ENCODE peak calls at places on chromosomes 3 and 15, in six cellular contexts. L is K562, G is upper lobe of left lung, O is HCT116, S is HepG2, M is GM12878. W is an unnamed sample.

GRCh38 chr15:59688383-59688887 is 685 bp downstream of the BNIP2 start:
- ATAC-seq in L (peak), G (no peak), O (peak), S (peak), M (peak), W (peak)

GRCh38 chr3:53247619-53248018 is 8.2 kb downstream of the TKT start:
- ATAC-seq in L (no peak), G (no peak), O (no peak), S (no peak), M (no peak), W (no peak)

GRCh38 chr15:24764375-24765171 is 89.0 kb downstream of the NPAP1 start:
- ATAC-seq in L (no peak), G (no peak), O (no peak), S (no peak), M (no peak), W (no peak)

GRCh38 chr3:42473083-42473932 is 29.1 kb upstream of the VIPR1 start:
- ATAC-seq in L (peak), G (peak), O (no peak), S (peak), M (no peak), W (no peak)

GRCh38 chr15:34719883-34720148 is 35.0 kb downstream of the GJD2 start:
- ATAC-seq in L (no peak), G (no peak), O (no peak), S (no peak), M (no peak), W (no peak)

GRCh38 chr3:51946796-51947195 is 4.6 kb downstream of the PARP3 start:
- ATAC-seq in L (no peak), G (no peak), O (no peak), S (no peak), M (no peak), W (no peak)

GRCh38 chr3:64214002-64214696 is 11.1 kb downstream of the PRICKLE2 start:
- ATAC-seq in L (no peak), G (no peak), O (no peak), S (no peak), M (no peak), W (peak)

GRCh38 chr3:9226326-9226725 is 23.1 kb downstream of the SRGAP3 start:
- ATAC-seq in L (no peak), G (no peak), O (no peak), S (no peak), M (no peak), W (no peak)

GRCh38 chr3:4409415-4409814 is 57.7 kb downstream of the SUMF1 start:
- ATAC-seq in L (peak), G (no peak), O (no peak), S (no peak), M (peak), W (no peak)

GRCh38 chr3:72187131-72187530 is 402.2 kb upstream of the PROK2 start:
- ATAC-seq in L (peak), G (no peak), O (peak), S (peak), M (peak), W (no peak)

GRCh38 chr3:178967184-178967532 is 104.5 kb downstream of the ZMAT3 start:
- ATAC-seq in L (no peak), G (no peak), O (no peak), S (no peak), M (no peak), W (no peak)

GRCh38 chr3:139377378-139377777 is 12.1 kb downstream of the COPB2 start:
- ATAC-seq in L (no peak), G (no peak), O (no peak), S (peak), M (no peak), W (no peak)

GRCh38 chr15:40928351-40928974 is 677 bp upstream of the DLL4 start:
- ATAC-seq in L (peak), G (no peak), O (peak), S (no peak), M (peak), W (no peak)

GRCh38 chr3:41673643-41674042 is 288.3 kb downstream of the ULK4 start:
- ATAC-seq in L (no peak), G (no peak), O (no peak), S (no peak), M (no peak), W (no peak)

GRCh38 chr3:55343486-55344357 is 143.4 kb downstream of the WNT5A start:
- ATAC-seq in L (no peak), G (no peak), O (no peak), S (no peak), M (no peak), W (no peak)

GRCh38 chr3:116561529-116561928 is 116.2 kb upstream of the LSAMP start:
- ATAC-seq in L (no peak), G (no peak), O (no peak), S (no peak), M (no peak), W (no peak)

GRCh38 chr15:37618368-37618767 is 316.1 kb upstream of the TMCO5A start:
- ATAC-seq in L (no peak), G (no peak), O (no peak), S (no peak), M (no peak), W (no peak)

GRCh38 chr3:126678691-126679317 is 23.9 kb upstream of the TXNRD3 start:
- ATAC-seq in L (no peak), G (peak), O (peak), S (peak), M (peak), W (peak)

GRCh38 chr3:8733332-8734094 is at the start of gene CAV3:
- ATAC-seq in L (no peak), G (no peak), O (no peak), S (peak), M (no peak), W (no peak)

GRCh38 chr3:191441687-191442086 is 19.3 kb upstream of the PYDC2 start:
- ATAC-seq in L (no peak), G (no peak), O (no peak), S (no peak), M (no peak), W (no peak)

GRCh38 chr3:43296565-43296964 is 10.2 kb downstream of the SNRK start:
- ATAC-seq in L (peak), G (no peak), O (no peak), S (no peak), M (peak), W (peak)

GRCh38 chr15:95448531-95449210 is 881.8 kb upstream of the NR2F2 start:
- ATAC-seq in L (no peak), G (no peak), O (no peak), S (no peak), M (no peak), W (no peak)

GRCh38 chr15:36161781-36162212 is 417.6 kb upstream of the CDIN1 start:
- ATAC-seq in L (no peak), G (peak), O (no peak), S (no peak), M (no peak), W (peak)

GRCh38 chr15:77420610-77421369 is at the start of gene HMG20A:
- ATAC-seq in L (peak), G (peak), O (peak), S (peak), M (peak), W (peak)
- TF ChIP-seq POLR2A in L (peak), G (peak), O (peak), S (peak), M (peak), W (peak)

GRCh38 chr3:122795674-122795969 is 753 bp downstream of the SLC49A4 start:
- ATAC-seq in L (no peak), G (no peak), O (no peak), S (no peak), M (no peak), W (no peak)

GRCh38 chr3:122793568-122794416 is at the start of gene HSPBAP1:
- ATAC-seq in L (peak), G (peak), O (peak), S (peak), M (peak), W (peak)

GRCh38 chr3:122794483-122794778 is 438 bp upstream of the SLC49A4 start:
- ATAC-seq in L (no peak), G (no peak), O (no peak), S (no peak), M (no peak), W (no peak)

GRCh38 chr3:122797291-122797690 is 2.4 kb downstream of the SLC49A4 start:
- ATAC-seq in L (no peak), G (no peak), O (no peak), S (no peak), M (no peak), W (no peak)

DNA sequence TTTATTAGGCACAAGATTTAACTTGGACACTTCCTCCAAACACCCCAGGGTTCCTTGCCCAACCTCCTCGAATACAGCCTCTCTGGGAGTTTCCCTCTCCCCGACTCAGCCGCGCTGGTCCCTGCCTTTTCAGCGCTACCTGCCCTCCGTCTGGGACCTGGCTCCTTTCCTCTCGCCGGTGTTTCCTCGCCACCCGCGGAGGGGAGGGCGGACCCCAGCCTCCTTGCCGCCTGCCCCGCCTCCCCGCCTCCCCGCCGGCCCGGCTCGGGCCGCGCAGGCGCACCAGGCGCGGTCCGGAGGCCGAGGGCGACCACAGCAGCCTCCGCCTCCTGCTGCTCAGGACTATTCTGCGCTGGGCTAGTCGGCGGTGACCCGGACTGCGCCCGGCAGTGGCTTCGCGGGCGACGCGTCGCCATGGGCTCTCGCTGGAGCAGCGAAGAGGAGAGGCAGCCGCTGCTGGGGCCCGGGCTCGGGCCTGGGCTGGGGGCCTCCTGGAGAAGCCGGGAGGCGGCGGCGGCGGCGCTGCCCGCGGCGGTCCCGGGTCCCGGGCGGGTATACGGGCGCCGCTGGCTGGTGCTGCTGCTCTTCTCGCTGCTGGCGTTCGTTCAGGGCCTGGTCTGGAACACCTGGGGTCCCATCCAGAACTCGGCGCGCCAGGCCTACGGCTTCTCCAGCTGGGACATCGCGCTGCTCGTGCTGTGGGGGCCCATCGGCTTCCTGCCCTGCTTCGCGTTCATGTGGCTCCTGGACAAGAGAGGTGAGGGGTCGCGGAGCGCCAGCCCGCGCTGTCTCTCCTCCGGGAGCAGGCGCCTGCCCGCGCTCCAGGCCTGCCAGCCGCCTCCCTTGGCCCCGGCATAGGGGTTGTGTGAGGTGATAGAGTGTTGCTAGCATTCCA is at the start of gene SLC49A4:
- ATAC-seq in L (peak), G (peak), O (peak), S (peak), M (peak), W (peak)
- TF ChIP-seq POLR2AphosphoS5 in L (peak), G (peak), O (peak), S (peak), M (peak), W (peak)

GRCh38 chr3:24365168-24365567 is 129.5 kb downstream of the THRB start:
- ATAC-seq in L (peak), G (peak), O (peak), S (peak), M (no peak), W (no peak)
- TF ChIP-seq POLR2A in L (no peak), G (no peak), O (no peak), S (no peak), M (no peak), W (no peak)

DNA sequence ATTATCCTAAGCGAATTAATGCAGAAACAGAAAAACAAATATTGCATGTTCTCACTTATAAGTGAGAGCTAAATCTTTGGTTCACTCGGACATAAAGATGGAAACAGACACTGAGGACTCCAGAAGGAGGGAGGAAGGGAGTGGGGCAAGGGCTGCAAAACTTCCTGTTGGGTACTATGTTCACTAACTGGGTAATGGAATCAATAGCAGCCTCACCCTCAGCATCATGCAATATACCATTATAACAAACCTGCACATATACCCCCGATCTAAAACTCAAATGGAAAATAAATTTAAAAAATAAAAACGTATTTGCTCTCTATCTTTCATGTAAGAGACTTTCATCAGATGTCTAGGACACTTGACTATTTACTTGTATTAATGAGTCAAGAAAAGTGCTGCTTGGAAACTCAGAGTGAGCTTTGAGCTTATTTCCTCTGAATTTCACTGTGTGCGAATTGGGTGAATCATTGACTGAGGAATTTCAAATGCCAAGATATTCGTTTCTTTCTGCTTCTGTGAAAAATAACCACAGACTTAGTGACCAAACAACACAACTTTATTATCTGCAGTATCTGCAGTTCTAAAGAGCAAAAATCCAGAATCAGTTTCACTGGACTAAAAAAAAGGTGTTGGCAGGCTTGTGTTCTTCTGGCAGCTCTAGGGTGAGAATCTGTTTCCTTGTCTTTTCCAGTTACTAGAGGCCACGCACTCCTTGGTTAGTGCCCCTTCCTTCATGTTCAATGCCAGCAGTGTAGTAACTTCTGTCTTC is 18.4 kb downstream of the TM4SF18 start:
- ATAC-seq in L (no peak), G (no peak), O (no peak), S (peak), M (no peak), W (no peak)
- TF ChIP-seq POLR2AphosphoS5 in L (no peak), G (no peak), O (no peak), S (no peak), M (no peak), W (no peak)

GRCh38 chr15:63474810-63475316 is 29.5 kb upstream of the USP3 start:
- ATAC-seq in L (peak), G (peak), O (no peak), S (peak), M (peak), W (peak)
- TF ChIP-seq POLR2A in L (no peak), G (no peak), O (no peak), S (no peak), M (peak), W (no peak)

GRCh38 chr3:192490720-192491119 is 236.6 kb downstream of the FGF12 start:
- ATAC-seq in L (no peak), G (no peak), O (no peak), S (no peak), M (no peak), W (no peak)

GRCh38 chr3:192489579-192489978 is 237.8 kb downstream of the FGF12 start:
- ATAC-seq in L (no peak), G (no peak), O (no peak), S (no peak), M (no peak), W (no peak)

GRCh38 chr3:192496951-192497350 is 230.4 kb downstream of the FGF12 start:
- ATAC-seq in L (no peak), G (no peak), O (no peak), S (no peak), M (no peak), W (no peak)

DNA sequence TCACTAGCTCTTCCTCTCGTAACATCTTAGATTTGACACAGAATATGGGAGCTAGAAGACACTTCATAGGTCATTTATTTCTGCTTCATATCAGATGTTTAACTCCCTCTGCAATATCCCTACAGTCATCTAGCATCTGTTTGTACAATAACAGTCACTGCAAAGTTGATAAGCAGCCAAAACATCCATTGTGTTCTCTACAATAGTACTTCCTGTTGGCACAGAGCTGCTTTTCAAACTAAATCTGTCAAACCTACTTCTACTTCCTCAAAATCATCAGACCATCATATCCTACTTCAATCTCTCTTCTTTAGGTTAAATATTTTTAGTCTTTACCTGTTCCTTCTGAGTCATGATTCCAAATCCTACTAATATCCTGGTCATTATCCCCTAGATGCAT is 233.2 kb downstream of the FGF12 start:
- ATAC-seq in L (no peak), G (no peak), O (no peak), S (no peak), M (peak), W (no peak)
- TF ChIP-seq POLR2AphosphoS5 in L (no peak), G (no peak), O (no peak), S (no peak), M (no peak), W (no peak)

W was measured in gastroesophageal sphincter.